ENCODE peak calls at places on chromosomes 11 and 22, in eight cellular contexts. E, B, Y, D, L, V, J and R are unnamed samples.

GRCh38 chr11:124633355-124633754 is 10.7 kb downstream of the TBRG1 start:
- DNase-seq in Y (peak), V (no peak), L (peak), J (no peak), D (no peak), B (no peak), E (peak), R (no peak)

GRCh38 chr11:62974848-62975522 is 9.8 kb downstream of the SLC22A6 start:
- DNase-seq in Y (peak), B (no peak), V (peak), E (peak), D (no peak), L (peak), J (no peak), R (peak)

GRCh38 chr22:31083377-31083768 is 2.3 kb downstream of the SMTN start:
- DNase-seq in B (no peak), J (no peak), Y (no peak), L (peak), E (no peak), D (no peak), V (no peak), R (no peak)

GRCh38 chr11:72775288-72776110 is 18.3 kb downstream of the STARD10 start:
- DNase-seq in E (no peak), D (no peak), V (no peak), Y (no peak), L (no peak), B (no peak), J (no peak), R (no peak)

GRCh38 chr11:86497310-86497709 is 122.6 kb downstream of the CCDC81 start:
- DNase-seq in E (no peak), L (no peak), J (no peak), D (peak), B (no peak), V (no peak), Y (no peak), R (no peak)

GRCh38 chr22:24887260-24887659 is 59.2 kb downstream of the LHFPL7 start:
- DNase-seq in E (no peak), J (no peak), V (no peak), D (no peak), B (no peak), L (no peak), Y (no peak), R (no peak)

GRCh38 chr22:39652990-39653786 is 82.6 kb downstream of the CACNA1I start:
- DNase-seq in J (no peak), Y (no peak), D (no peak), E (no peak), B (no peak), V (no peak), L (peak), R (no peak)

GRCh38 chr11:126303623-126304456 is at the start of gene DCPS:
- DNase-seq in V (peak), Y (peak), B (peak), D (no peak), J (peak), E (peak), L (peak), R (peak)

GRCh38 chr22:34841321-34841901 is 224.5 kb upstream of the ISX start:
- DNase-seq in Y (no peak), L (no peak), E (no peak), V (no peak), D (peak), B (no peak), J (no peak), R (peak)

GRCh38 chr11:105189586-105189985 is 50.0 kb upstream of the CARD18 start:
- DNase-seq in J (no peak), D (no peak), E (no peak), B (no peak), L (no peak), Y (no peak), V (no peak), R (no peak)

GRCh38 chr11:60783911-60784310 is 1.2 kb upstream of the MS4A10 start:
- DNase-seq in L (no peak), B (no peak), E (no peak), D (no peak), Y (no peak), V (no peak), J (no peak), R (no peak)

GRCh38 chr22:43164636-43165035 is 13.3 kb downstream of the TSPO start:
- DNase-seq in Y (no peak), E (peak), L (no peak), V (no peak), J (no peak), B (no peak), D (no peak), R (no peak)

GRCh38 chr11:127454856-127455255 is 454.3 kb upstream of the KIRREL3 start:
- DNase-seq in B (no peak), V (no peak), L (peak), E (no peak), Y (no peak), J (no peak), D (no peak), R (peak)

GRCh38 chr11:20669833-20670684 is 673 bp downstream of the NELL1 start:
- DNase-seq in J (no peak), V (no peak), D (no peak), L (peak), B (no peak), E (no peak), Y (no peak), R (peak)

GRCh38 chr11:16771350-16772140 is 33.1 kb downstream of the C11orf58 start:
- DNase-seq in Y (no peak), J (peak), L (no peak), V (no peak), D (no peak), B (no peak), E (no peak), R (no peak)

GRCh38 chr11:106271686-106272085 is 194.2 kb downstream of the AASDHPPT start:
- DNase-seq in V (no peak), L (no peak), D (no peak), J (no peak), E (no peak), Y (no peak), B (no peak), R (no peak)

GRCh38 chr11:72483412-72484186 is 49.3 kb upstream of the CLPB start:
- DNase-seq in Y (no peak), V (peak), E (peak), L (no peak), B (peak), D (no peak), J (no peak), R (no peak)